ENCODE peak calls at places on chromosomes 16 and 17, in five cellular contexts. E is PC-3, J is transverse colon, Y is progenitor cell of endocrine pancreas, O is WTC11. P is an unnamed sample.

GRCh38 chr17:17711708-17712141 is 30.5 kb downstream of the RAI1 start:
- DNase-seq in E (no peak), J (no peak), O (no peak), Y (no peak), P (no peak)

GRCh38 chr16:2775317-2775716 is 1.8 kb downstream of the ELOB start:
- DNase-seq in O (no peak), E (no peak), J (no peak), Y (no peak), P (no peak)

GRCh38 chr16:15672514-15673167 is 22.6 kb downstream of the NDE1 start:
- DNase-seq in Y (no peak), O (no peak), J (peak), E (peak), P (peak)

GRCh38 chr16:56610017-56610608 is 1.7 kb downstream of the MT2A start:
- DNase-seq in J (peak), O (no peak), E (peak), Y (no peak), P (no peak)

GRCh38 chr16:11126389-11127072 is 129.5 kb downstream of the SOCS1 start:
- DNase-seq in E (no peak), Y (no peak), J (no peak), O (no peak), P (no peak)

GRCh38 chr17:67016039-67016762 is 28.2 kb upstream of the CACNG1 start:
- DNase-seq in O (peak), E (no peak), J (no peak), Y (no peak), P (no peak)

GRCh38 chr17:56812971-56813388 is 20.7 kb downstream of the C17orf67 start:
- DNase-seq in E (no peak), Y (no peak), O (no peak), J (no peak), P (no peak)

GRCh38 chr16:54506691-54507090 is 220.1 kb upstream of the IRX3 start:
- DNase-seq in J (no peak), E (no peak), O (no peak), Y (no peak), P (no peak)

GRCh38 chr17:4715071-4715749 is 4.8 kb downstream of the ARRB2 start:
- DNase-seq in Y (no peak), E (no peak), J (no peak), O (no peak), P (no peak)

GRCh38 chr17:17605747-17606083 is 14.2 kb upstream of the PEMT start:
- DNase-seq in E (no peak), Y (no peak), O (no peak), J (no peak), P (no peak)

GRCh38 chr16:25426829-25427228 is 169.2 kb upstream of the ZKSCAN2 start:
- DNase-seq in O (no peak), E (no peak), Y (no peak), J (no peak), P (no peak)

GRCh38 chr17:72565758-72566157 is 444.9 kb downstream of the SOX9 start:
- DNase-seq in J (no peak), O (no peak), Y (no peak), E (no peak), P (no peak)

GRCh38 chr16:19883296-19883951 is 1.2 kb downstream of the GPRC5B start:
- DNase-seq in E (no peak), O (peak), J (peak), Y (peak), P (peak)

GRCh38 chr17:66533572-66533971 is 231.2 kb downstream of the PRKCA start:
- DNase-seq in E (no peak), O (peak), Y (peak), J (no peak), P (no peak)

GRCh38 chr17:28896884-28897768 is at the start of gene FLOT2:
- DNase-seq in J (peak), Y (peak), E (peak), O (peak), P (peak)

GRCh38 chr16:1960665-1961630 is 1.6 kb downstream of the NDUFB10 start:
- DNase-seq in J (no peak), E (peak), O (no peak), Y (no peak), P (no peak)

GRCh38 chr17:29126268-29126923 is 53.8 kb downstream of the MYO18A start:
- DNase-seq in J (no peak), E (no peak), O (no peak), Y (no peak), P (no peak)

GRCh38 chr16:10667239-10667638 is 27.5 kb downstream of the TEKT5 start:
- DNase-seq in O (no peak), J (no peak), Y (no peak), E (peak), P (no peak)

GRCh38 chr16:12147681-12148479 is 171.3 kb downstream of the SNX29 start:
- DNase-seq in J (no peak), O (peak), E (peak), Y (no peak), P (no peak)

GRCh38 chr17:20226814-20227482 is 217.8 kb downstream of the SPECC1 start:
- DNase-seq in Y (peak), E (peak), O (peak), J (peak), P (peak)

DNA sequence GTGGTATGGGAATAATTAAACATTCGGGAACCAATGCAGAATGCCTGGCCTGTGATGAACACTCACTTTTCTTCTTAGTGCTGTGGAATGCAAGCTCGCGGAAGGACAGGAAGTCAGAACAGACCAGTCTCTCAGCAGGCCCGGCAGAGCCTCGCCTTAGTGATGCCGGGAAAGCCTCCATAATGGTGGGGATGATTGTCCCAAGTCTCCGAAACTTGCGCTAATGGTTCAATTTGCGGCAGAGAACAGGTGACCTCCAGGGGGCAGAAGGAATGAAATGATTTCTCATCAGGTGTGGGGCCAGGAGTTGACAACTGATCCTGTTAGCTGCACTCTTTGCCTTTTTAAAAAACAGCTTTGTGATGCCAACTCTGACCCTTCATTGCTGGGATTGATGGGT is 170.6 kb downstream of the GSG1L start:
- DNase-seq in J (no peak), O (peak), E (no peak), Y (no peak), P (no peak)
- TF ChIP-seq CTCF in J (no peak), O (peak), E (no peak), Y (peak), P (no peak)

DNA sequence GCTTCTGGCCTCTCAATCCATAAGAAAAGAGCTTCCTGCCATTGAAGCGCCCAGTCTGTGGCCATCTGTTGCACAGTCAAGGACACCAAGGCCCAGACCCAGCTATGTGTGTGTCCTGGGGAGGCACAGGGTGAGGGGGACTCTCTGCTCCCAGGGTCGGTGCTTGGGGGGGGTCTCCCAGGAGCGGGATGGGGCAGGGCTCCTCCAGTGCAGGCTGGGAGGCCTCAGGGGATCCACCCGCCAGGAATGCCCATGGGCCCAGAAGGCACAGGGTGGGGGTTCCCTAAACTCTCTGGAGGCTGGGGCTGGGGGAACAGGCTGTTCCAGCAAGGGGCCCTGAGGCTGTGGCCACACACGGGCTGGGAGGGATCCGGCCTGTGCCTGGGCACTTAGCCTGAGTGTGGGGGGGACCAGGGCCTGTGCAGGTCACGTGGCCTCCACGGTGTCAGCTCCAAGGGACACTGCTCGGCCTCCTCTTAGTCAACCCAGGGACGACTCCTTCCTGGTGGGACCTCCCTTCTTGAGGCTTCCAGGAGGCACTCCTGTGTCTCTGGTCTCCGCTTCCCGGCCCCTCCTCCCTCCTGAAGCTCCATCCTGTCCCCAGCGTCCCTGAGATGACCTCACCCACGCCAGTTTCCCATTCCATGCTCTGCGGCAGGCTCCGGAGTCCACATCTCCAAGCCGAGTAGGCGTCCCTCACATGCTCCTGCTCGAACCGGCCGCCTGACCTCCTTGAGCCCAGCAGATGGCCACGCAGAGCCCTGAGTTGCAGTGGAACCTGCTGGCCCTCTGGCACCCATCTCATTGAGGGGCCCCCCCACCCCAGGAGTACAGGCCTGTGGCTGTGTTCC is 23.1 kb upstream of the BAHCC1 start:
- DNase-seq in J (peak), Y (no peak), O (peak), E (peak), P (peak)
- TF ChIP-seq CTCF in J (peak), Y (peak), O (no peak), E (peak), P (no peak)

DNA sequence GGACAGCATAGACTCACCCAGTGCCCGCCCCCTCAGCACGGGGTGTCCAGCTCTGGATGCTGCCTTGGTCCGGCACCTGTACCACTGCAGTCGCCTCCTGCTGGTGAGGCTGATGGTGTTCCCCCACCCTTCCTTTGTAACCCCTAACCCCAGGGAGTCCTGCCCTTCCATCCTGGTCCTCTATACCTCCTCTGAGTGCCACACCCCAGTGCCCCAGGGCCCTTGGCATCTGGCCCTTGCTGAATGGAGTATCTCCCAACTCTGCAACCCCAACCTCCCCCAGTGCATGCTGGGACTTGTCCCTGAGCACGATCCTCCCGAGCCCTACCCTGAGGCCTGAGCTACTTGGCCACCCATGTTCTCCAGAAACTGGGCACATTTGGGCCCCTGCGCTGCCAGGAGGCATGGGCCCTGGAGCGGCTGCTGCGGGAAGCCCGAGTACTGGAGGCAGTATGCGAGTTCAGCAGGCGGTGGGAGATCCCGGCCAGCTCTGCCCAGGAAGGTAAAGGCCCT is 15.8 kb downstream of the RIPOR1 start:
- DNase-seq in O (no peak), J (no peak), E (no peak), Y (no peak), P (no peak)
- TF ChIP-seq CTCF in O (no peak), J (no peak), E (no peak), Y (no peak), P (no peak)

GRCh38 chr16:29940656-29941055 is 14.6 kb upstream of the KCTD13 start:
- DNase-seq in E (no peak), Y (no peak), O (no peak), J (no peak), P (no peak)

GRCh38 chr16:29947897-29948296 is 14.0 kb upstream of the TMEM219 start:
- DNase-seq in Y (no peak), E (no peak), O (no peak), J (no peak), P (no peak)

GRCh38 chr16:29943846-29944669 is 17.8 kb upstream of the TMEM219 start:
- DNase-seq in E (peak), O (peak), J (peak), Y (no peak), P (peak)
- TF ChIP-seq CTCF in E (peak), O (no peak), J (no peak), Y (peak), P (peak)

GRCh38 chr17:48614904-48615211 is 234 bp downstream of the HOXB8 start:
- DNase-seq in O (no peak), Y (no peak), E (no peak), J (no peak), P (no peak)
- TF ChIP-seq CTCF in O (no peak), Y (no peak), E (no peak), J (no peak), P (no peak)

GRCh38 chr17:82917656-82918345 is 78.0 kb upstream of the ZNF750 start:
- DNase-seq in Y (no peak), O (peak), J (no peak), E (peak), P (peak)
- TF ChIP-seq CTCF in Y (peak), O (no peak), J (no peak), E (peak), P (no peak)

GRCh38 chr16:35746281-35746962 is 2287.0 kb downstream of the TP53TG3F start:
- DNase-seq in E (no peak), O (no peak), Y (no peak), J (no peak), P (no peak)

GRCh38 chr16:35748621-35749252 is 2289.3 kb downstream of the TP53TG3F start:
- DNase-seq in Y (no peak), J (no peak), E (no peak), O (no peak), P (no peak)

GRCh38 chr16:35746963-35747657 is 2287.7 kb downstream of the TP53TG3F start:
- DNase-seq in J (no peak), O (no peak), E (no peak), Y (no peak), P (no peak)

GRCh38 chr16:35749253-35750141 is 2290.1 kb downstream of the TP53TG3F start:
- DNase-seq in Y (no peak), O (no peak), J (no peak), E (no peak), P (no peak)

GRCh38 chr16:35747658-35748455 is 2288.4 kb downstream of the TP53TG3F start:
- DNase-seq in Y (no peak), J (no peak), E (no peak), O (no peak), P (no peak)
- TF ChIP-seq CTCF in Y (no peak), J (no peak), E (no peak), O (no peak), P (no peak)

P was measured in Calu3.